ENCODE peak calls at places on chromosomes 3 and 15, in five cellular contexts. F is Ammon's horn, Y is LHCN-M2, W is COR-L47, D is type B pancreatic cell. N is an unnamed sample.

GRCh38 chr3:111318289-111318688 is 223.7 kb upstream of the CD96 start:
- DNase-seq in F (no peak), W (no peak), Y (no peak), D (no peak), N (no peak)

GRCh38 chr15:77333166-77333565 is 86.7 kb downstream of the PEAK1 start:
- DNase-seq in W (no peak), D (no peak), Y (no peak), F (no peak), N (no peak)

GRCh38 chr3:53303549-53303948 is 43.8 kb downstream of the DCP1A start:
- DNase-seq in F (no peak), Y (no peak), D (no peak), W (no peak), N (peak)

GRCh38 chr3:142680710-142681109 is 43.1 kb upstream of the TRPC1 start:
- DNase-seq in D (no peak), Y (no peak), W (peak), F (no peak), N (no peak)

GRCh38 chr3:66138336-66139234 is 82.2 kb upstream of the SLC25A26 start:
- DNase-seq in W (peak), Y (peak), F (peak), D (no peak), N (peak)

GRCh38 chr3:177410734-177411133 is 213.5 kb upstream of the TBL1XR1 start:
- DNase-seq in F (peak), Y (no peak), W (peak), D (no peak), N (peak)

GRCh38 chr15:71708741-71709140 is 101.6 kb upstream of the NR2E3 start:
- DNase-seq in D (no peak), F (no peak), W (no peak), Y (no peak), N (no peak)

GRCh38 chr3:42210731-42211130 is 55.3 kb downstream of the CCK start:
- DNase-seq in D (no peak), W (no peak), Y (no peak), F (no peak), N (no peak)

GRCh38 chr3:68447885-68448284 is 484.5 kb downstream of the TAFA4 start:
- DNase-seq in F (no peak), Y (no peak), W (no peak), D (no peak), N (no peak)

GRCh38 chr3:50203113-50203852 is 1.8 kb upstream of the SLC38A3 start:
- DNase-seq in W (no peak), D (no peak), F (no peak), Y (peak), N (no peak)

GRCh38 chr3:72171946-72172345 is 387.0 kb upstream of the PROK2 start:
- DNase-seq in F (peak), W (no peak), Y (no peak), D (no peak), N (peak)

GRCh38 chr3:184260571-184261269 is 633 bp downstream of the CAMK2N2 start:
- DNase-seq in W (peak), D (no peak), F (no peak), Y (no peak), N (peak)

GRCh38 chr3:154122096-154122911 is 1.1 kb downstream of the ARHGEF26 start:
- DNase-seq in Y (no peak), D (no peak), F (no peak), W (peak), N (no peak)

GRCh38 chr15:57017024-57017423 is 98.6 kb downstream of the TCF12 start:
- DNase-seq in Y (peak), F (peak), D (no peak), W (peak), N (no peak)

GRCh38 chr15:53918180-53919079 is 59.8 kb upstream of the UNC13C start:
- DNase-seq in W (peak), F (peak), D (no peak), Y (no peak), N (peak)

GRCh38 chr15:34358948-34359347 is 8.0 kb downstream of the LPCAT4 start:
- DNase-seq in D (no peak), F (no peak), W (no peak), Y (no peak), N (no peak)

GRCh38 chr3:190983875-190984274 is 121.4 kb upstream of the GMNC start:
- DNase-seq in F (no peak), D (no peak), W (no peak), Y (no peak), N (no peak)

GRCh38 chr3:111971533-111971932 is 7.3 kb upstream of the ABHD10 start:
- DNase-seq in Y (no peak), W (peak), F (no peak), D (no peak), N (peak)

GRCh38 chr3:79139395-79140060 is 628.3 kb downstream of the ROBO1 start:
- DNase-seq in W (no peak), D (no peak), F (peak), Y (peak), N (no peak)

GRCh38 chr3:131655076-131655685 is 152.4 kb upstream of the MRPL3 start:
- DNase-seq in F (no peak), D (no peak), Y (no peak), W (no peak), N (no peak)

GRCh38 chr3:190003730-190004129 is 117.0 kb downstream of the P3H2 start:
- DNase-seq in F (no peak), W (no peak), Y (peak), D (no peak), N (no peak)

GRCh38 chr15:40405501-40406381 is at the start of gene IVD:
- DNase-seq in D (peak), W (peak), Y (peak), F (peak), N (peak)

GRCh38 chr15:41493205-41493901 is at the start of gene ITPKA:
- DNase-seq in D (peak), Y (peak), W (peak), F (peak), N (peak)

GRCh38 chr3:113212155-113212844 is 943 bp downstream of the BOC start:
- DNase-seq in F (no peak), D (no peak), W (no peak), Y (peak), N (no peak)

GRCh38 chr15:75138016-75138999 is 63.4 kb upstream of the C15orf39 start:
- DNase-seq in F (peak), D (no peak), Y (no peak), W (no peak), N (no peak)

GRCh38 chr3:157354722-157355121 is 81.9 kb upstream of the PTX3 start:
- DNase-seq in F (no peak), Y (peak), W (no peak), D (no peak), N (no peak)

GRCh38 chr3:28575100-28575747 is 226.6 kb upstream of the AZI2 start:
- DNase-seq in Y (no peak), D (peak), W (no peak), F (peak), N (no peak)

GRCh38 chr3:131960324-131960723 is 74.5 kb downstream of the CPNE4 start:
- DNase-seq in D (no peak), W (no peak), F (no peak), Y (peak), N (no peak)

GRCh38 chr15:44710236-44711088 is 661 bp downstream of the PATL2 start:
- DNase-seq in F (peak), Y (peak), D (no peak), W (peak), N (no peak)

GRCh38 chr3:142808103-142808917 is 80.6 kb downstream of the PCOLCE2 start:
- DNase-seq in D (no peak), Y (peak), W (no peak), F (no peak), N (no peak)

GRCh38 chr3:71183544-71183943 is 400.0 kb downstream of the FOXP1 start:
- DNase-seq in W (no peak), F (no peak), Y (no peak), D (no peak), N (no peak)

GRCh38 chr3:184380627-184381260 is 890 bp downstream of the CHRD start:
- DNase-seq in Y (no peak), W (no peak), F (no peak), D (no peak), N (no peak)

GRCh38 chr15:83871808-83872559 is 218.1 kb downstream of the ADAMTSL3 start:
- DNase-seq in Y (peak), F (peak), D (no peak), W (no peak), N (no peak)

GRCh38 chr3:113743006-113743639 is 2.9 kb downstream of the NAA50 start:
- DNase-seq in F (no peak), W (no peak), D (no peak), Y (no peak), N (no peak)

GRCh38 chr15:59997070-59997701 is 6.9 kb upstream of the FOXB1 start:
- DNase-seq in F (no peak), W (peak), D (no peak), Y (no peak), N (no peak)

GRCh38 chr15:75523011-75523410 is 56.1 kb downstream of the PTPN9 start:
- DNase-seq in Y (no peak), F (no peak), W (no peak), D (no peak), N (no peak)

GRCh38 chr3:55709411-55709997 is 222.4 kb upstream of the WNT5A start:
- DNase-seq in W (no peak), D (no peak), Y (no peak), F (no peak), N (no peak)

GRCh38 chr15:42858540-42858939 is 62.0 kb downstream of the TTBK2 start:
- DNase-seq in W (no peak), Y (no peak), F (no peak), D (no peak), N (no peak)

N was measured in cerebellum.